ENCODE peak calls at places on chromosomes 3 and 15, in nine cellular contexts. G is tibial nerve, W is suprapubic skin, Q is SK-N-SH, E is stomach, M is sigmoid colon, Y is transverse colon, N is A549, D is upper lobe of left lung. R is an unnamed sample.
A peak's percentile ranks its signal among the peaks of the same experiment; 100 is the strongest.

GRCh38 chr3:157475921-157476395 is 27.3 kb downstream of the VEPH1 start:
- DNase-seq in G (no peak), W (no peak), Q (no peak), E (no peak), M (no peak), Y (no peak), N (peak; percentile 42), D (no peak), R (no peak)

GRCh38 chr3:14587733-14588360 is 47.7 kb upstream of the GRIP2 start:
- DNase-seq in G (no peak), W (no peak), Q (no peak), E (no peak), M (no peak), Y (no peak), N (peak; percentile 75), D (no peak), R (no peak)

GRCh38 chr3:57826286-57826951 is 70.3 kb downstream of the SLMAP start:
- DNase-seq in G (no peak), W (no peak), Q (no peak), E (no peak), M (no peak), Y (no peak), N (no peak), D (no peak), R (no peak)

GRCh38 chr3:186915808-186916796 is 14.2 kb upstream of the ST6GAL1 start:
- DNase-seq in G (no peak), W (no peak), Q (peak; percentile 34), E (no peak), M (no peak), Y (no peak), N (no peak), D (peak; percentile 37), R (no peak)

GRCh38 chr3:167487556-167487955 is 13.7 kb upstream of the SERPINI2 start:
- DNase-seq in G (no peak), W (no peak), Q (no peak), E (no peak), M (no peak), Y (no peak), N (no peak), D (no peak), R (no peak)

GRCh38 chr3:14371573-14372474 is 30.6 kb upstream of the SLC6A6 start:
- DNase-seq in G (peak; percentile 43), W (no peak), Q (peak; percentile 90), E (peak; percentile 89), M (peak; percentile 76), Y (peak; percentile 91), N (peak; percentile 87), D (peak; percentile 95), R (no peak)

GRCh38 chr3:124256156-124256555 is 264.2 kb upstream of the ROPN1 start:
- DNase-seq in G (no peak), W (no peak), Q (no peak), E (no peak), M (no peak), Y (no peak), N (no peak), D (no peak), R (no peak)

GRCh38 chr15:31471731-31472430 is 145.2 kb downstream of the KLF13 start:
- DNase-seq in G (no peak), W (peak; percentile 16), Q (no peak), E (no peak), M (no peak), Y (no peak), N (no peak), D (peak; percentile 10), R (peak; percentile 5)

GRCh38 chr3:182596673-182597410 is 196.5 kb upstream of the ATP11B start:
- DNase-seq in G (no peak), W (no peak), Q (no peak), E (no peak), M (no peak), Y (no peak), N (no peak), D (no peak), R (no peak)

GRCh38 chr3:62186967-62187366 is 186.4 kb downstream of the FEZF2 start:
- DNase-seq in G (no peak), W (no peak), Q (no peak), E (no peak), M (no peak), Y (no peak), N (no peak), D (no peak), R (peak; percentile 41)

GRCh38 chr3:170507063-170507462 is 78.8 kb downstream of the SLC7A14 start:
- DNase-seq in G (no peak), W (no peak), Q (no peak), E (no peak), M (no peak), Y (no peak), N (no peak), D (no peak), R (no peak)

GRCh38 chr3:37734886-37735285 is 126.8 kb upstream of the CTDSPL start:
- DNase-seq in G (no peak), W (no peak), Q (no peak), E (no peak), M (no peak), Y (no peak), N (no peak), D (no peak), R (no peak)

GRCh38 chr15:92654662-92655061 is 913 bp downstream of the FAM174B start:
- DNase-seq in G (no peak), W (no peak), Q (no peak), E (no peak), M (no peak), Y (no peak), N (no peak), D (no peak), R (no peak)

GRCh38 chr3:127173516-127174166 is 19.3 kb upstream of the PRR23E start:
- DNase-seq in G (no peak), W (no peak), Q (no peak), E (no peak), M (no peak), Y (no peak), N (no peak), D (no peak), R (no peak)

DNA sequence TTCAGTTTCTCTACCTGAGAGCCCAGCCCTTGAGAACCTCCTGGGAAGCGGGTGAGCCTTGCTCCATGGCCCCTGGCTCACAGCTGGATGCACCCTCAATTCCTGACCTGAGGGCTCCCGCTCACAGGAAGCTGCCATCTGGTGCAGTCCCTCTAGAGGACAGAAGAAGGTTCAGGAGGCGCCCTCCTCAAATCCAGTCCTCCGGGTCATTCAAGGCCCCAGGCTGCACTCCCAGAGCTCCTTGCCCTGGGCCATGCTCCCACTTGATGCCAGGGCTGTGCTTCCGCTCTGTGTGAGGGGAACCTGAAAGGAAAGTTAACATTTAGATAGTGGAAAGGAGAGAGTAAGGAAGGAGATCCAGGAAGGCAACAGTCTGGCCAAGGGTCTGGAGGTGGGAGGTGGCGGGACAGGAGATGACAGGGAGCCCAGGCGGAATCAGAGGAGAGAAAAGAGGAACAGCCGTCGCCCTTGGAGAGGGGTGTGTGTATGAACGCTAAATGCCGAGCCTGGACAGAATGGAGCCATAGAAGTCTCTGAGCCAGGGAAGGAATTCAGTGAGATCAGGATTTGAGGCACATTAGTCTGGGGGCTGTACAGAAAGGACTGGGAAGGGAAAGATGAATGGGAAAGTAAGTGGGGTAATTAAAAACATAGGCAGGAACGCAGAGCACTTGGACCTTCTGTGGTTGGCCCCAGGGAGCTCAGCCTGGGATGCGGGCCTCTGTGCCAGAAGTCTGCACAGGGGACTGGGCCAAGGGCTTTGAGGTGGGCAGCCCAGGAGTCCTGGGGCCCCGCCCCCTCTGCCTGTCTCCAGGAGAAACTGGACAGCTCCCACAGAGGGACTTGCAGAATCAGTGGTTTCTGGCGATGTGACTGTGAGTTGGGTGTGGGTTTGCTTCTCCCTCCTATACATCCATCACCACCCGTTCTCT is 26.1 kb downstream of the TBC1D21 start:
- DNase-seq in G (no peak), W (peak; percentile 75), Q (peak; percentile 37), E (no peak), M (no peak), Y (no peak), N (no peak), D (no peak), R (no peak)
- TF ChIP-seq EP300 in G (no peak), W (no peak), Q (no peak), E (no peak), M (no peak), Y (no peak), N (no peak), D (no peak), R (no peak)

GRCh38 chr3:24493951-24494615 is 567 bp downstream of the THRB start:
- DNase-seq in G (peak; percentile 70), W (peak; percentile 92), Q (peak; percentile 74), E (peak; percentile 80), M (peak; percentile 91), Y (peak; percentile 66), N (peak; percentile 37), D (peak; percentile 64), R (peak; percentile 46)
- H3K4me3 ChIP-seq in G (peak overlapping the region; percentile 73), W (peak overlapping the region; percentile 94), Q (peak overlapping the region; percentile 70), E (peak overlapping the region; percentile 83), M (peak overlapping the region; percentile 61), Y (peak overlapping the region; percentile 74), N (peak overlapping the region; percentile 93), D (peak overlapping the region; percentile 66), R (peak overlapping the region; percentile 88)

DNA sequence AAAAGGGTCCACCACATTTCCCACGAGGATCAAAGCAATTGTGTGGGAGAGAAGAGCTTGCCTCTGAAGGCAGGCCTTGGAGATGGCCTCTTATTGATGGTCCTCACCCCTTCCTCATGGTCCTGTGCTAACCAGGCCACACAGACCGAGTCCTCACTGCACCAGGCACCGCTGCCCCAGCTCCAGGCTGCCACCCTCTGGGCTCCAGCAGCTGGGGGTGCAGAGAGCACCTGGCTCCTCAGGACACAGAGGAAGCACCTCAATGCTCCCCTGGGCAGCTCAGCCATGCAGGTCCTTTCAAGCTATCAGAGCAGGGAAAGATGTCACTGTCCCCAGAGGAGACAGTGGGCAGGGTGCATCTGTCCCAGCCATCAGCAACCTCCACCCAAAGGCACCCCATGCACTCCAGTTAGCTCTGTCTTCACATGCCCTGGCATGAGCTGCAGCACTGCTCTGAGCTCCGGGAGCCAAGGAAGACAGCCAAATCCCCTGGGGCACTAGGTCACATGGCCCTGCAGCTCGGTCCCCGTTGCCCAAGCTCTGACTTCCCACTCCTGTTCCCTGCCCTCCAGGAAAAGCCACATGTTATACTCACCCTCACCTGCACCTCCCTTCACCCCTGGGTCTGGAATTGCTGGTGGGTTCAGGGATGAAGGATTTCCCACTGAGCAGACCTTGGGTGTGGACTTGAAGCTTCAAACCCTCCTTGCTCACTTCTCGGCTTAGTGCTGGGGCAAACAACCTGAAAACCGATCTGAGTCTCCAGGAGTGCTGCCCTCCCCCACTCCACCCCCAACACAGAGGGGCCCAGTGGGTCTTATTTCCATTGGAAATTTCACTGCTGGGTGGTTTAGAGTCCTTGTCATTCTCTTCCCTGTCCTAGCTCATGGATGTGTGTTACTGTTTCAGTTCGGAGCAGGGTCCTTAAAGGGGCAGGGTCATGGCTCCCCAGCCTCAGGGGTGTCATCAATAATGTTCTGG is 32.6 kb downstream of the ALS2CL start:
- DNase-seq in G (no peak), W (peak; percentile 78), Q (peak; percentile 27), E (peak; percentile 19), M (peak; percentile 54), Y (no peak), N (no peak), D (no peak), R (no peak)
- TF ChIP-seq EP300 in G (no peak), W (no peak), Q (no peak), E (no peak), M (no peak), Y (no peak), N (no peak), D (no peak), R (no peak)

DNA sequence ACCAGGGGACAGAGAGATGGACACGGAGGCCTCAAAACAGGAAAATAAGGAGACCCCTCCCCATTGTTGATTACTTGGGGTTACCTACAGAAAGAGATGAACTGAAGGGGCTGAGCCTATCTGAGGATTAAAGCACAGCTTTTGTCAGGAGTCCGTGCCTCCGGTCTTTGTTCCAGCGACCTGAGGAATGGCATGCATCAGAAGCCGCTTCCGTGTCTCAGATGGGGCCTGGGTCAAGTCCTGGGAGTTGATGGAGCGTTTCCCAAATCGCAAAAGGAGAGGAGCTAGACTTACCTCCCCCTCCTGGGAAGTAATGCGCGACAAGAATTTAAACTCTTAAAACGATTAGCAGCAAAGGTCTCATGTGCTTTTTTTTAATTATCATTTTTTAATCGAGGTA is 1.0 kb upstream of the ALDH1A3 start:
- DNase-seq in G (no peak), W (no peak), Q (no peak), E (no peak), M (no peak), Y (no peak), N (no peak), D (no peak), R (no peak)
- H3K4me3 ChIP-seq in G (peak overlapping the region; percentile 66), W (peak overlapping the region; percentile 60), Q (peak overlapping the region; percentile 37), E (peak overlapping the region; percentile 50), M (peak overlapping the region; percentile 53), Y (peak overlapping the region; percentile 50), N (peak overlapping the region; percentile 75), D (peak overlapping the region; percentile 51), R (peak overlapping the region; percentile 35)